ENCODE peak calls at places on chromosomes 2 and 18, in eight cellular contexts. T is lower lobe of right lung, W is heart left ventricle, M is HFFc6, R is foreskin fibroblast, O is GM13976, P is cardiac muscle cell, Q is thoracic aorta. K is an unnamed sample.

GRCh38 chr2:1635826-1636225 is 108.5 kb downstream of the PXDN start:
- DNase-seq in T (no peak), W (no peak), M (no peak), R (no peak), O (no peak), P (no peak), Q (no peak), K (no peak)

GRCh38 chr2:52859065-52859464 is 908.5 kb upstream of the CHAC2 start:
- DNase-seq in T (no peak), W (no peak), M (no peak), R (no peak), O (no peak), P (no peak), Q (no peak), K (no peak)

GRCh38 chr2:98507461-98507860 is 62.8 kb downstream of the INPP4A start:
- DNase-seq in T (no peak), W (no peak), M (no peak), R (no peak), O (no peak), P (no peak), Q (no peak), K (no peak)

GRCh38 chr18:22559414-22560282 is 141.9 kb upstream of the CTAGE1 start:
- DNase-seq in T (peak; percentile 73), W (peak; percentile 84), M (no peak), R (peak; percentile 49), O (peak; percentile 47), P (peak; percentile 93), Q (no peak), K (peak; percentile 36)

GRCh38 chr2:73877071-73877802 is 15.6 kb upstream of the ACTG2 start:
- DNase-seq in T (no peak), W (no peak), M (no peak), R (no peak), O (no peak), P (no peak), Q (no peak), K (no peak)

GRCh38 chr2:73156539-73157124 is 43.9 kb upstream of the RAB11FIP5 start:
- DNase-seq in T (peak; percentile 60), W (peak; percentile 77), M (peak; percentile 58), R (peak; percentile 52), O (peak; percentile 62), P (peak; percentile 73), Q (no peak), K (peak; percentile 68)

GRCh38 chr2:180366481-180366880 is 359.4 kb upstream of the CWC22 start:
- DNase-seq in T (no peak), W (no peak), M (no peak), R (no peak), O (no peak), P (no peak), Q (no peak), K (no peak)

GRCh38 chr2:234029150-234029733 is 21.3 kb upstream of the SPP2 start:
- DNase-seq in T (no peak), W (no peak), M (no peak), R (peak; percentile 51), O (no peak), P (no peak), Q (no peak), K (no peak)

GRCh38 chr2:46481541-46482193 is 2.3 kb downstream of the TMEM247 start:
- DNase-seq in T (no peak), W (no peak), M (peak; percentile 79), R (peak; percentile 85), O (no peak), P (no peak), Q (no peak), K (no peak)

GRCh38 chr18:8882632-8883408 is 177.5 kb downstream of the MTCL1 start:
- DNase-seq in T (no peak), W (no peak), M (peak; percentile 8), R (no peak), O (no peak), P (no peak), Q (no peak), K (peak; percentile 36)

GRCh38 chr2:157925071-157925470 is 48.9 kb upstream of the ACVR1 start:
- DNase-seq in T (no peak), W (no peak), M (no peak), R (no peak), O (no peak), P (no peak), Q (no peak), K (no peak)

GRCh38 chr2:38146917-38147307 is 71.0 kb upstream of the CYP1B1 start:
- DNase-seq in T (no peak), W (no peak), M (peak; percentile 91), R (peak; percentile 97), O (peak; percentile 64), P (peak; percentile 4), Q (peak; percentile 43), K (peak; percentile 38)

GRCh38 chr2:4674007-4674406 is 970.6 kb downstream of the DCDC2C start:
- DNase-seq in T (no peak), W (no peak), M (no peak), R (no peak), O (no peak), P (no peak), Q (no peak), K (peak; percentile 45)

GRCh38 chr2:204205548-204205947 is 269.0 kb downstream of the ICOS start:
- DNase-seq in T (no peak), W (no peak), M (no peak), R (no peak), O (no peak), P (no peak), Q (no peak), K (no peak)

GRCh38 chr2:66431840-66432511 is 2.9 kb upstream of the MEIS1 start:
- DNase-seq in T (peak; percentile 45), W (no peak), M (no peak), R (no peak), O (no peak), P (no peak), Q (no peak), K (no peak)

GRCh38 chr18:3151379-3152264 is 68.1 kb downstream of the MYOM1 start:
- DNase-seq in T (no peak), W (no peak), M (peak; percentile 34), R (peak; percentile 18), O (peak; percentile 72), P (peak; percentile 40), Q (no peak), K (no peak)
- TF ChIP-seq CTCF in T (peak; percentile 79), W (peak; percentile 73), M (peak; percentile 89), R (peak; percentile 68), O (peak; percentile 71), P (peak; percentile 75), Q (peak; percentile 75), K (peak; percentile 82)

GRCh38 chr2:230823264-230823964 is 41.3 kb upstream of the ITM2C start:
- DNase-seq in T (no peak), W (no peak), M (no peak), R (no peak), O (no peak), P (no peak), Q (no peak), K (no peak)

GRCh38 chr2:230825354-230825753 is 39.4 kb upstream of the ITM2C start:
- DNase-seq in T (no peak), W (no peak), M (no peak), R (no peak), O (no peak), P (no peak), Q (no peak), K (no peak)

GRCh38 chr2:230821991-230822520 is 42.7 kb upstream of the ITM2C start:
- DNase-seq in T (no peak), W (no peak), M (no peak), R (no peak), O (no peak), P (no peak), Q (no peak), K (no peak)

GRCh38 chr2:230821261-230821990 is 43.3 kb upstream of the ITM2C start:
- DNase-seq in T (no peak), W (no peak), M (no peak), R (no peak), O (no peak), P (no peak), Q (no peak), K (no peak)

DNA sequence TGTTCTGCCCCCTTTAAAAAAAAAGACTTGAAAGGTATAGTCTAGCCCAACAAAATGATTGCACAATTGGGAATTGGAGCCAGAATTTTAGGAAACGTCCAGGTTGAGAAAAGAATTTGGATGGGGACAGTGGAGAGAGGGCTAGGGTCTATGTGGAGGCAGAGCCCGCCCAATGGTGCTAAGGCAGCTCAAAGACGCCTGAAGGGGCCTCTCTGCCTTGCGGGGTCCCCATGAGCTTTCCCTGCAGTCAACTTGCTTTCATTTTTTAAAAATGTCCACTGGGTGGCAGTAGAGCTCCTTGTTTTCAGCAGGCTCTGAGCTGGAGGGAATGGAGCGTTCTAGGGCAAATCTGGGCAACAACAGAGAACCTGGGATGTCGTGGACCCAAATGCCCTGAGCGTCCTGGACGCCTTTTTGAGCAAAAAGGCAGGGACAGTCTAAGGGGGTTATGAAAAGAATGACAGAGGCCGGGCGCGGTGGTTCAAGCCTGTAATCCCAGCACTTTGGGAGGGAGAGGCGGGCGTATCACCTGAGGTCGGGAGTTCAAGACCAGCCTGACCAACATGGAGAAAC is 40.2 kb upstream of the ITM2C start:
- DNase-seq in T (no peak), W (no peak), M (peak; percentile 78), R (peak; percentile 69), O (peak; percentile 82), P (peak; percentile 84), Q (no peak), K (peak; percentile 65)
- TF ChIP-seq CTCF in T (peak; percentile 73), W (peak; percentile 73), M (peak; percentile 91), R (peak; percentile 60), O (peak; percentile 40), P (peak; percentile 67), Q (peak; percentile 78), K (peak; percentile 69)

DNA sequence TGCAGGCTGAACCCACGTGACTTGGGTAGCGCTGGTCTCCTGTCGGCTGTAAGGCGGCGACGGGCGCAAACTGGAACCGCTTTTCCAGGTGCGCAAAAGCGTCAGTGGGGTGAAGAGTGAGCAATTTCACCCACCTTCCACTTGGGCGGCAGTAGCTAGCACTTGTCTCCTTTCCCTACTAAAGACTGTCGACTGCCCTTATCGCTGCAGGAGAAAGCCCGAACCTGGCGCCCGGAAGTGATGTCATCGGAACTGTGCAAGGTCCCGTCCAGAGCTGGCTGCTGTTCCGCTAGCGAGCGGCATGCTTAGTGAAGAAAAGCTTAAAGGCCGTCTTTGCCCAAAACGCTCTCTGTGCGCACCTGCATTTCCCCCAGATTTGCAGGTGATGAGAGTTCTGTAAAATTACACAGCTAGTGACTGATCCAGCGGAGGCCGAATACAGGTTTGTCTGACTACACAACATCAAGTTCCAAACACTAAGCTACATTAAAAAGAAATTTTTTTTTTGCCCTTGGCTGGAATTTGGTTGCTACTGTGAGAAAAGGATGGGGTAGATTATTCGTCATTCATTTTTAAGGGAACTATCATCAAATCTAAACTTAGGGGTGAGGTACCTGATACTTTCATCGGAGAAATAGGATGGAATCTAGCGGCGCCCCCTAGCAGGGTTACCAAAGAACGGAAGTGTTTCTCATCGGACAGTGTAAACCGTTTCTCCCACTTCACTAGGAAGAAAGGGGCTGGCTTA is at the start of gene OSGEPL1:
- DNase-seq in T (peak; percentile 95), W (peak; percentile 95), M (peak; percentile 87), R (peak; percentile 83), O (peak; percentile 75), P (peak; percentile 93), Q (peak; percentile 74), K (peak; percentile 97)
- TF ChIP-seq CTCF in T (peak; percentile 36), W (peak; percentile 45), M (peak; percentile 77), R (peak; percentile 65), O (peak; percentile 51), P (peak; percentile 66), Q (peak; percentile 38), K (peak; percentile 51)

DNA sequence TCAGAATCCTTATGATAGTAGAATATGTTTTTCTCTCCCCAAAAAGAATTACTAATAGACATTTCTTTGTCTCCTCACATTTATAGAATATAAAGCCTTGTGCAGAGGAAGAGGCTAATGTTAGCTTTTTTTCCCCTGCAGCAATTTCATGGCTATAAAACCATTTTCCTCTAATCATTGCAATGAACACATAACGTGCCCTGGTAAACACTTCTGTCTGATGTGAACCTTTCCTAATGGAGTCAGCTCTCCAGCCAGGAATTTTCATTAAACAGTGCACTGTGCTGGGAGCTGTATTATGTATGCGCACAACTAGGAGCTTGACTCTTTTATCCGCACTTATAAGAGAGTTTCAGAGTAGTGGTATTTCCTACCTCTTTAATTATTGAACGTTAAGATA is 63.9 kb upstream of the SPATS2L start:
- DNase-seq in T (no peak), W (no peak), M (no peak), R (no peak), O (no peak), P (no peak), Q (no peak), K (no peak)
- TF ChIP-seq CTCF in T (no peak), W (no peak), M (no peak), R (no peak), O (no peak), P (no peak), Q (no peak), K (no peak)